ENCODE peak calls at places on chromosomes 4 and X, in six cellular contexts. U is colonic mucosa, V is mammary epithelial cell, F is glutamatergic neuron, L is natural killer cell, E is fibroblast of lung. P is an unnamed sample.

GRCh38 chrX:1576201-1577101 is 15.0 kb upstream of the AKAP17A start:
- DNase-seq in U (no peak), V (no peak), F (no peak), L (no peak), E (no peak), P (no peak)

GRCh38 chr4:186647821-186648220 is 75.8 kb downstream of the FAT1 start:
- DNase-seq in U (no peak), V (no peak), F (no peak), L (no peak), E (no peak), P (no peak)

GRCh38 chrX:2679534-2680485 is 11.3 kb upstream of the CD99 start:
- DNase-seq in U (no peak), V (no peak), F (no peak), L (no peak), E (peak), P (no peak)

GRCh38 chr4:88705805-88706518 is 8.3 kb upstream of the NAP1L5 start:
- DNase-seq in U (no peak), V (peak), F (no peak), L (no peak), E (peak), P (no peak)

GRCh38 chr4:174828845-174829701 is at the start of gene GLRA3:
- DNase-seq in U (peak), V (peak), F (peak), L (no peak), E (peak), P (peak)

GRCh38 chr4:111066001-111066400 is 443.1 kb upstream of the PITX2 start:
- DNase-seq in U (no peak), V (peak), F (no peak), L (no peak), E (peak), P (no peak)

GRCh38 chr4:910366-911091 is 21.6 kb downstream of the GAK start:
- DNase-seq in U (no peak), V (no peak), F (peak), L (no peak), E (no peak), P (no peak)

GRCh38 chr4:156322592-156322991 is 368.9 kb upstream of the CTSO start:
- DNase-seq in U (no peak), V (peak), F (no peak), L (no peak), E (peak), P (no peak)

GRCh38 chr4:83516042-83516772 is 19.7 kb upstream of the GPAT3 start:
- DNase-seq in U (no peak), V (peak), F (no peak), L (no peak), E (peak), P (no peak)

GRCh38 chr4:76354517-76355473 is 48.3 kb downstream of the STBD1 start:
- DNase-seq in U (no peak), V (no peak), F (no peak), L (no peak), E (no peak), P (no peak)

GRCh38 chr4:15004701-15005301 is 2.5 kb downstream of the CPEB2 start:
- DNase-seq in U (peak), V (peak), F (peak), L (peak), E (peak), P (peak)

GRCh38 chr4:38125816-38126215 is 165.6 kb downstream of the PTTG2 start:
- DNase-seq in U (no peak), V (peak), F (no peak), L (no peak), E (no peak), P (no peak)

GRCh38 chrX:19195243-19195610 is 73.0 kb upstream of the ADGRG2 start:
- DNase-seq in U (no peak), V (no peak), F (no peak), L (no peak), E (no peak), P (no peak)

GRCh38 chr4:99630857-99631256 is 26.8 kb downstream of the C4orf54 start:
- DNase-seq in U (no peak), V (no peak), F (no peak), L (no peak), E (no peak), P (no peak)

GRCh38 chr4:42398448-42399355 is 1.4 kb downstream of the SHISA3 start:
- DNase-seq in U (no peak), V (no peak), F (peak), L (no peak), E (no peak), P (no peak)

GRCh38 chrX:71989768-71990167 is 79.1 kb downstream of the NHSL2 start:
- DNase-seq in U (no peak), V (peak), F (no peak), L (no peak), E (peak), P (no peak)

GRCh38 chr4:123856689-123857545 is 460.3 kb downstream of the SPRY1 start:
- DNase-seq in U (peak), V (no peak), F (peak), L (no peak), E (peak), P (peak)
- TF ChIP-seq CTCF in U (no peak), V (no peak), F (no peak), L (no peak), E (peak), P (no peak)

GRCh38 chr4:96894621-96895020 is 1054.7 kb downstream of the PDHA2 start:
- DNase-seq in U (no peak), V (no peak), F (no peak), L (no peak), E (no peak), P (no peak)
- TF ChIP-seq CTCF in U (no peak), V (no peak), F (no peak), L (no peak), E (no peak), P (no peak)

GRCh38 chrX:119690921-119691716 is 1.8 kb downstream of the SEPTIN6 start:
- DNase-seq in U (no peak), V (peak), F (peak), L (no peak), E (peak), P (no peak)

GRCh38 chrX:119693996-119694451 is 1.1 kb upstream of the SEPTIN6 start:
- DNase-seq in U (no peak), V (no peak), F (peak), L (no peak), E (no peak), P (no peak)

GRCh38 chrX:119694601-119695534 is 1.9 kb upstream of the SEPTIN6 start:
- DNase-seq in U (no peak), V (no peak), F (peak), L (no peak), E (no peak), P (no peak)

GRCh38 chrX:119693032-119693995 is at the start of gene SEPTIN6:
- DNase-seq in U (peak), V (peak), F (peak), L (peak), E (peak), P (peak)

GRCh38 chrX:119692241-119693031 is 532 bp downstream of the SEPTIN6 start:
- DNase-seq in U (peak), V (peak), F (peak), L (peak), E (peak), P (peak)
- TF ChIP-seq CTCF in U (no peak), V (no peak), F (no peak), L (no peak), E (no peak), P (no peak)

GRCh38 chrX:131747173-131747572 is 203.3 kb downstream of the OR13H1 start:
- DNase-seq in U (peak), V (peak), F (no peak), L (no peak), E (peak), P (no peak)

GRCh38 chrX:131752493-131753198 is 208.8 kb downstream of the OR13H1 start:
- DNase-seq in U (peak), V (peak), F (no peak), L (no peak), E (peak), P (no peak)
- TF ChIP-seq CTCF in U (no peak), V (peak), F (no peak), L (no peak), E (no peak), P (no peak)

GRCh38 chr4:173494013-173494970 is 35.7 kb downstream of the HAND2 start:
- DNase-seq in U (peak), V (peak), F (peak), L (no peak), E (peak), P (peak)
- TF ChIP-seq CTCF in U (peak), V (peak), F (peak), L (no peak), E (peak), P (peak)

GRCh38 chr4:107046261-107046660 is 10.1 kb upstream of the DKK2 start:
- DNase-seq in U (no peak), V (no peak), F (no peak), L (no peak), E (no peak), P (no peak)

GRCh38 chr4:107050525-107051135 is 14.5 kb upstream of the DKK2 start:
- DNase-seq in U (no peak), V (no peak), F (no peak), L (no peak), E (no peak), P (no peak)
- TF ChIP-seq CTCF in U (peak), V (peak), F (peak), L (no peak), E (peak), P (peak)

GRCh38 chrX:24961809-24962208 is 54.0 kb downstream of the ARX start:
- DNase-seq in U (no peak), V (no peak), F (no peak), L (no peak), E (no peak), P (no peak)
- TF ChIP-seq CTCF in U (no peak), V (no peak), F (no peak), L (no peak), E (no peak), P (no peak)